ENCODE peak calls at places on chromosomes 12 and 14, in six cellular contexts. F is A549, E is upper lobe of right lung, V is colonic mucosa, I is PC-3, T is HCT116. K is an unnamed sample.

GRCh38 chr12:508795-509194 is 49.1 kb downstream of the B4GALNT3 start:
- DNase-seq in F (no peak), E (no peak), V (peak), I (peak), T (no peak), K (no peak)

GRCh38 chr12:123905319-123905925 is 67.2 kb downstream of the CCDC92 start:
- DNase-seq in F (peak), E (no peak), V (peak), I (peak), T (peak), K (peak)

GRCh38 chr12:131917139-131917710 is 11.9 kb upstream of the PUS1 start:
- DNase-seq in F (no peak), E (no peak), V (no peak), I (no peak), T (no peak), K (peak)

GRCh38 chr12:27733052-27733656 is 22.5 kb downstream of the MRPS35 start:
- DNase-seq in F (peak), E (no peak), V (no peak), I (peak), T (no peak), K (no peak)

GRCh38 chr12:121582583-121583333 is 1.9 kb upstream of the KDM2B start:
- DNase-seq in F (no peak), E (no peak), V (no peak), I (peak), T (no peak), K (no peak)

GRCh38 chr12:128245106-128245505 is 21.9 kb upstream of the TMEM132C start:
- DNase-seq in F (no peak), E (no peak), V (no peak), I (no peak), T (no peak), K (no peak)

GRCh38 chr12:54935235-54935951 is 49.2 kb downstream of the TESPA1 start:
- DNase-seq in F (peak), E (no peak), V (no peak), I (peak), T (peak), K (no peak)

GRCh38 chr12:12807970-12808702 is 5.0 kb upstream of the DDX47 start:
- DNase-seq in F (no peak), E (no peak), V (no peak), I (peak), T (no peak), K (no peak)

GRCh38 chr14:93975791-93976476 is 436 bp downstream of the ASB2 start:
- DNase-seq in F (no peak), E (no peak), V (no peak), I (no peak), T (no peak), K (no peak)

GRCh38 chr14:53841109-53842099 is 115.2 kb downstream of the BMP4 start:
- DNase-seq in F (no peak), E (no peak), V (no peak), I (no peak), T (no peak), K (no peak)

GRCh38 chr12:112130461-112130998 is 5.2 kb downstream of the TRAFD1 start:
- DNase-seq in F (no peak), E (no peak), V (no peak), I (no peak), T (no peak), K (no peak)

GRCh38 chr12:88325828-88326214 is 183.7 kb downstream of the TMTC3 start:
- DNase-seq in F (no peak), E (no peak), V (no peak), I (peak), T (no peak), K (no peak)

GRCh38 chr12:49323524-49324097 is 556 bp downstream of the TROAP start:
- DNase-seq in F (no peak), E (no peak), V (no peak), I (no peak), T (no peak), K (peak)

GRCh38 chr14:89215166-89215940 is 201.7 kb downstream of the FOXN3 start:
- DNase-seq in F (no peak), E (no peak), V (no peak), I (no peak), T (no peak), K (no peak)

GRCh38 chr12:105948331-105948730 is 190.4 kb downstream of the NUAK1 start:
- DNase-seq in F (no peak), E (no peak), V (no peak), I (peak), T (no peak), K (no peak)

GRCh38 chr12:92030618-92031017 is 115.0 kb downstream of the BTG1 start:
- DNase-seq in F (no peak), E (no peak), V (no peak), I (no peak), T (no peak), K (no peak)

GRCh38 chr14:101460986-101461750 is 100.1 kb upstream of the DIO3 start:
- DNase-seq in F (no peak), E (no peak), V (no peak), I (no peak), T (no peak), K (peak)

GRCh38 chr14:64717870-64718269 is 13.6 kb downstream of the PLEKHG3 start:
- DNase-seq in F (peak), E (no peak), V (no peak), I (peak), T (no peak), K (peak)

GRCh38 chr12:26631846-26632245 is 201.1 kb downstream of the ITPR2 start:
- DNase-seq in F (no peak), E (no peak), V (no peak), I (peak), T (no peak), K (no peak)

GRCh38 chr14:103188691-103189480 is 65.6 kb downstream of the TNFAIP2 start:
- DNase-seq in F (peak), E (peak), V (peak), I (no peak), T (no peak), K (no peak)

GRCh38 chr12:78931466-78931990 is 67.0 kb downstream of the SYT1 start:
- DNase-seq in F (no peak), E (no peak), V (no peak), I (no peak), T (no peak), K (no peak)

GRCh38 chr12:47207005-47207717 is 127.4 kb upstream of the AMIGO2 start:
- DNase-seq in F (no peak), E (peak), V (peak), I (no peak), T (no peak), K (no peak)

GRCh38 chr12:109461846-109462766 is 15.0 kb downstream of the KCTD10 start:
- DNase-seq in F (peak), E (peak), V (peak), I (peak), T (no peak), K (peak)

GRCh38 chr14:64745511-64746041 is 41.4 kb downstream of the PLEKHG3 start:
- DNase-seq in F (no peak), E (no peak), V (no peak), I (no peak), T (no peak), K (no peak)

GRCh38 chr14:106564058-106564643 is 1037.8 kb downstream of the TMEM121 start:
- DNase-seq in F (peak), E (peak), V (peak), I (peak), T (no peak), K (no peak)

GRCh38 chr14:64671591-64671990 is 32.6 kb upstream of the PLEKHG3 start:
- DNase-seq in F (peak), E (no peak), V (no peak), I (peak), T (peak), K (no peak)

GRCh38 chr12:126811401-126811800 is 1455.6 kb upstream of the TMEM132C start:
- DNase-seq in F (no peak), E (no peak), V (no peak), I (no peak), T (no peak), K (no peak)

GRCh38 chr12:125140918-125141573 is 75.8 kb downstream of the AACS start:
- DNase-seq in F (peak), E (no peak), V (no peak), I (peak), T (peak), K (no peak)

GRCh38 chr14:33016611-33017010 is 77.9 kb downstream of the NPAS3 start:
- DNase-seq in F (no peak), E (no peak), V (no peak), I (peak), T (no peak), K (no peak)

GRCh38 chr12:102811125-102811737 is 105.8 kb downstream of the PAH start:
- DNase-seq in F (peak), E (no peak), V (no peak), I (peak), T (peak), K (no peak)

GRCh38 chr12:45235087-45236025 is 19.5 kb downstream of the ANO6 start:
- DNase-seq in F (peak), E (no peak), V (no peak), I (peak), T (peak), K (peak)
- H3K4me3 ChIP-seq in F (peak), E (no peak), V (no peak), I (peak), T (peak), K (no peak)

DNA sequence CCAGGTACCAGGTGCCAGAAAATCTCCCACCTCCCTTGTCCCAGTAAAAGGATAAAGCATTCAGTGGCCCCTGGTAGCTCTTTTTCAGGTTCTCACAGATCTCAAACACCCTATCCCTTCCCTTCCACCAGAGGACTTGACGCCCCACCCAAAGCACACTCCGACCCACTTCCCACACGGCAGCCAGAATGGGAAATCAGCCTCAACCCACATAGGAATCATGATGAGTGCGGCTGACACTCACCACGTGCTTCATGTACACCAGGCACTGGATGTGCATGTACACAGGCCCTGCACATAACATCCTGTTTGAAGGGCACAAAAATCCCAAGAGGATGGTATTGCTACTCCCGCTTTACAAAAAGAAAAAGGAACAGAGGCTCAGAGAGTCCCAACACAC is 71.9 kb downstream of the TBX3 start:
- DNase-seq in F (peak), E (no peak), V (no peak), I (no peak), T (no peak), K (no peak)
- H3K4me3 ChIP-seq in F (no peak), E (no peak), V (no peak), I (no peak), T (no peak), K (no peak)

GRCh38 chr12:120229583-120230325 is 28.8 kb upstream of the RPLP0 start:
- DNase-seq in F (peak), E (no peak), V (peak), I (peak), T (no peak), K (no peak)

GRCh38 chr12:120231316-120232011 is 30.6 kb upstream of the RPLP0 start:
- DNase-seq in F (peak), E (no peak), V (peak), I (peak), T (peak), K (peak)

GRCh38 chr12:120230326-120230973 is 29.5 kb upstream of the RPLP0 start:
- DNase-seq in F (peak), E (no peak), V (peak), I (peak), T (peak), K (peak)

GRCh38 chr12:120229071-120229582 is 28.2 kb upstream of the RPLP0 start:
- DNase-seq in F (peak), E (no peak), V (peak), I (peak), T (no peak), K (no peak)

GRCh38 chr12:120230974-120231315 is 30.0 kb upstream of the RPLP0 start:
- DNase-seq in F (no peak), E (no peak), V (no peak), I (no peak), T (no peak), K (no peak)
- H3K4me3 ChIP-seq in F (peak), E (no peak), V (no peak), I (peak), T (peak), K (no peak)

GRCh38 chr14:56810341-56810740 is at the start of gene OTX2:
- DNase-seq in F (no peak), E (no peak), V (no peak), I (no peak), T (no peak), K (no peak)

GRCh38 chr14:56807586-56808168 is 2.6 kb downstream of the OTX2 start:
- DNase-seq in F (no peak), E (no peak), V (no peak), I (no peak), T (no peak), K (no peak)

GRCh38 chr14:56809262-56810215 is 740 bp downstream of the OTX2 start:
- DNase-seq in F (no peak), E (no peak), V (no peak), I (no peak), T (no peak), K (no peak)

GRCh38 chr14:56805992-56806737 is 4.1 kb downstream of the OTX2 start:
- DNase-seq in F (no peak), E (no peak), V (no peak), I (no peak), T (no peak), K (no peak)

GRCh38 chr14:56808314-56809201 is 1.7 kb downstream of the OTX2 start:
- DNase-seq in F (no peak), E (no peak), V (no peak), I (no peak), T (no peak), K (no peak)
- H3K4me3 ChIP-seq in F (no peak), E (no peak), V (no peak), I (no peak), T (no peak), K (no peak)

DNA sequence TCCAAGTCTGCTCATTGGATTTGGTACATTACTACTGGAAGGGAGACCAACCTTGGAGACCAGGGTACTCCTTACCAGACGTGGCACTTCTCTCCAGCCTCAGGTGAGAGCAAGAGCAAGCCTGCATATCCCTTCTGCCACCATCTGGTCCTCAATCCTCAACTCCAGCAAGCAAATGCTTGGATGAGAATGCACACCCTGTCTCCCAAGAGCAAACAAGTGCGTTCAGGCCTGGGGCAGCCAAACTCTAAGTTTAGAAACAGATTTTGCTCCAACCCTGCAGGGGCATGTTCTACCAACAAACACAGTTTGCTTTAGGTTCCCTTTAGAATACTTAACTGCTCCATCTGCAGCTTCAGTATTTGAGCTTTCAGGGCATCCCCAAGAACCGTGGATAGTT is 56.0 kb upstream of the FICD start:
- DNase-seq in F (no peak), E (no peak), V (no peak), I (no peak), T (no peak), K (no peak)
- H3K4me3 ChIP-seq in F (no peak), E (no peak), V (no peak), I (no peak), T (no peak), K (no peak)